ENCODE peak calls at places on chromosomes 13 and 19, in five cellular contexts. One of them, this sample, is unnamed.

GRCh38 chr13:48586591-48587103 is 53.8 kb upstream of the RCBTB2 start:
- DNase-seq in left ventricle myocardium inferior: peak
- DNase-seq in fibroblast of lung: peak
- DNase-seq in neural progenitor cell: no peak
- DNase-seq in HFF-Myc: no peak
- DNase-seq in this sample: no peak

GRCh38 chr13:27421101-27421881 is 3.1 kb upstream of the GTF3A start:
- DNase-seq in neural progenitor cell: no peak
- DNase-seq in left ventricle myocardium inferior: no peak
- DNase-seq in fibroblast of lung: no peak
- DNase-seq in HFF-Myc: no peak
- DNase-seq in this sample: no peak

GRCh38 chr13:91922969-91923592 is 524.7 kb downstream of the GPC5 start:
- DNase-seq in left ventricle myocardium inferior: no peak
- DNase-seq in fibroblast of lung: peak
- DNase-seq in neural progenitor cell: peak
- DNase-seq in HFF-Myc: no peak
- DNase-seq in this sample: no peak

GRCh38 chr19:47022140-47022536 is 2.5 kb downstream of the NPAS1 start:
- DNase-seq in left ventricle myocardium inferior: no peak
- DNase-seq in HFF-Myc: no peak
- DNase-seq in fibroblast of lung: no peak
- DNase-seq in neural progenitor cell: no peak
- DNase-seq in this sample: no peak

GRCh38 chr19:58054792-58055482 is 4.1 kb upstream of the ZNF135 start:
- DNase-seq in HFF-Myc: no peak
- DNase-seq in fibroblast of lung: peak
- DNase-seq in left ventricle myocardium inferior: peak
- DNase-seq in neural progenitor cell: peak
- DNase-seq in this sample: peak

GRCh38 chr19:46637224-46637623 is 1.2 kb upstream of the GNG8 start:
- DNase-seq in left ventricle myocardium inferior: no peak
- DNase-seq in HFF-Myc: no peak
- DNase-seq in fibroblast of lung: no peak
- DNase-seq in neural progenitor cell: no peak
- DNase-seq in this sample: no peak

GRCh38 chr19:5918463-5919079 is 4.5 kb downstream of the CAPS start:
- DNase-seq in fibroblast of lung: no peak
- DNase-seq in HFF-Myc: no peak
- DNase-seq in neural progenitor cell: no peak
- DNase-seq in left ventricle myocardium inferior: no peak
- DNase-seq in this sample: no peak

GRCh38 chr13:75633285-75633684 is 2.8 kb upstream of the LMO7 start:
- DNase-seq in fibroblast of lung: peak
- DNase-seq in left ventricle myocardium inferior: no peak
- DNase-seq in HFF-Myc: peak
- DNase-seq in neural progenitor cell: no peak
- DNase-seq in this sample: peak

GRCh38 chr13:37074703-37075102 is 15.2 kb upstream of the SUPT20H start:
- DNase-seq in fibroblast of lung: peak
- DNase-seq in neural progenitor cell: peak
- DNase-seq in HFF-Myc: no peak
- DNase-seq in left ventricle myocardium inferior: no peak
- DNase-seq in this sample: peak

GRCh38 chr13:73215807-73216206 is 157.0 kb downstream of the KLF5 start:
- DNase-seq in fibroblast of lung: no peak
- DNase-seq in HFF-Myc: no peak
- DNase-seq in left ventricle myocardium inferior: no peak
- DNase-seq in neural progenitor cell: no peak
- DNase-seq in this sample: peak

GRCh38 chr19:49229416-49229815 is 71.8 kb downstream of the TRPM4 start:
- DNase-seq in HFF-Myc: no peak
- DNase-seq in fibroblast of lung: no peak
- DNase-seq in neural progenitor cell: no peak
- DNase-seq in left ventricle myocardium inferior: no peak
- DNase-seq in this sample: no peak

GRCh38 chr13:98454389-98454881 is 122.5 kb downstream of the STK24 start:
- DNase-seq in HFF-Myc: peak
- DNase-seq in fibroblast of lung: peak
- DNase-seq in left ventricle myocardium inferior: no peak
- DNase-seq in neural progenitor cell: no peak
- DNase-seq in this sample: peak

GRCh38 chr13:99823961-99824360 is 147.6 kb downstream of the ZIC5 start:
- DNase-seq in neural progenitor cell: no peak
- DNase-seq in fibroblast of lung: no peak
- DNase-seq in HFF-Myc: no peak
- DNase-seq in left ventricle myocardium inferior: no peak
- DNase-seq in this sample: no peak

GRCh38 chr19:5958074-5958850 is 19.7 kb downstream of the RANBP3 start:
- DNase-seq in left ventricle myocardium inferior: no peak
- DNase-seq in HFF-Myc: no peak
- DNase-seq in fibroblast of lung: no peak
- DNase-seq in neural progenitor cell: no peak
- DNase-seq in this sample: no peak

DNA sequence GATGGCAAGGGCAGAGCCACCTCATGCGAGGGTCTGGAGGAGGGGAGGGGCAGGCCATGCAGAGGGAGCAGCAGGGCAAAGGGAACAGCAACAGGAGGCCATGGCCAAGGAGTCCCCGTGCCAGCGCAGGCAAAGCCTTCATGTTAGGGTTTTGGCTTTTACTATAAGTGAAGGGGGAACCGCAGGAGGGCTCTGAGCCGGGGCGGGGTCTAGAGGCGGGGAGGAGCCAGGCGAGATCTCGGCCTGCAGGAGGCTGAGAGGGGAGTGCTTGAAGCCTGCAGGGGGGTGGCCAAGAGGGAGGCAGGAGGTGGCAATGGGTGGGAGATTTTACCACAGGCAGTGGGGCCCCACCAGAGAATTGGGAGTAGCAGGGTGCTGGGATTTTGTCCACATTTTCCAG is 6.3 kb downstream of the ARHGAP33 start:
- DNase-seq in fibroblast of lung: no peak
- DNase-seq in HFF-Myc: no peak
- DNase-seq in neural progenitor cell: no peak
- DNase-seq in left ventricle myocardium inferior: no peak
- DNase-seq in this sample: no peak
- H3K4me3 ChIP-seq in fibroblast of lung: no peak
- H3K4me3 ChIP-seq in HFF-Myc: no peak
- H3K4me3 ChIP-seq in neural progenitor cell: no peak
- H3K4me3 ChIP-seq in left ventricle myocardium inferior: no peak
- H3K4me3 ChIP-seq in this sample: no peak

GRCh38 chr13:104318121-104318520 is 1251.9 kb upstream of the SLC10A2 start:
- DNase-seq in left ventricle myocardium inferior: no peak
- DNase-seq in fibroblast of lung: peak
- DNase-seq in neural progenitor cell: peak
- DNase-seq in HFF-Myc: no peak
- DNase-seq in this sample: no peak
- TF ChIP-seq CTCF in left ventricle myocardium inferior: peak
- TF ChIP-seq CTCF in fibroblast of lung: peak
- TF ChIP-seq CTCF in neural progenitor cell: peak
- TF ChIP-seq CTCF in HFF-Myc: no peak
- TF ChIP-seq CTCF in this sample: no peak

GRCh38 chr19:54937926-54938325 is 9.4 kb downstream of the NLRP7 start:
- DNase-seq in fibroblast of lung: no peak
- DNase-seq in left ventricle myocardium inferior: no peak
- DNase-seq in neural progenitor cell: no peak
- DNase-seq in HFF-Myc: no peak
- DNase-seq in this sample: no peak
- H3K4me3 ChIP-seq in fibroblast of lung: no peak
- H3K4me3 ChIP-seq in left ventricle myocardium inferior: no peak
- H3K4me3 ChIP-seq in neural progenitor cell: no peak
- H3K4me3 ChIP-seq in HFF-Myc: no peak
- H3K4me3 ChIP-seq in this sample: no peak

DNA sequence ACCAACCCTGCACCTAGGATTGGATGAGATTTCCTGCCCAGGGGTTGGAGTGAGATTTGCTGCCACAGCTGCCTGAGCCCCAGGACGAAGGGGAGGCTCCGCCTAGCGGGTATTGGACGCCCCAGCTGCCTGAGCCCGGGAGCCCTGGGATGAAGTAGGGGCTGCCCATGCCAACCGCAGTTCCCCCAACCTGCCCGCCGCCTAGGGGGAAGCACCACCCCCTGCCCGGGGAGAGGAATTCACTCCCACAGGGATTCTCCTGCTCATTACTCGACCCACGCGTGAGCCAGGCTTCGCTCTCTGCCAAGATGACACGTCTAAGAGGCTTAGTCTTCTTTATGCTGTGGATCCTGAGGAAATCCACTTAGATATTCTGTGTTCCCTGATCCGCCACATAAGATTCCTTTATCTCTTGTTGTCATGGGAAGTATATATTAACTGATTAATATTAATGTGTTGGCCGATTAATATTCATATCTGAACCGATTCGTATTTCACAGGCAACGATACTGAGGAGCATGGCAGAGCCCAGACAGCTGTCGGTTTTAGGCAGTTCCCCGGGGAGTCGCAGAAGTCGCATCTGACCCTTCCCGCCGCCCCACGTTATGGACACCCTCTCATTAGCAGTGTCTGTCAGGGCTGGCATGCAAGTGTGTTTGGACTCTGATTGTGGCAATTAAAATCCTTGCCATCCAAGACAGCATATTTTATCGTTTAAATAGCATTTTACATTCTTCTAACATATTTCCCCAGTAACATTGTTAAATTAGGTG is 44.5 kb upstream of the KCTD15 start:
- DNase-seq in HFF-Myc: no peak
- DNase-seq in left ventricle myocardium inferior: no peak
- DNase-seq in neural progenitor cell: peak
- DNase-seq in fibroblast of lung: no peak
- DNase-seq in this sample: no peak
- TF ChIP-seq CTCF in HFF-Myc: no peak
- TF ChIP-seq CTCF in left ventricle myocardium inferior: no peak
- TF ChIP-seq CTCF in neural progenitor cell: no peak
- TF ChIP-seq CTCF in fibroblast of lung: no peak
- TF ChIP-seq CTCF in this sample: no peak

DNA sequence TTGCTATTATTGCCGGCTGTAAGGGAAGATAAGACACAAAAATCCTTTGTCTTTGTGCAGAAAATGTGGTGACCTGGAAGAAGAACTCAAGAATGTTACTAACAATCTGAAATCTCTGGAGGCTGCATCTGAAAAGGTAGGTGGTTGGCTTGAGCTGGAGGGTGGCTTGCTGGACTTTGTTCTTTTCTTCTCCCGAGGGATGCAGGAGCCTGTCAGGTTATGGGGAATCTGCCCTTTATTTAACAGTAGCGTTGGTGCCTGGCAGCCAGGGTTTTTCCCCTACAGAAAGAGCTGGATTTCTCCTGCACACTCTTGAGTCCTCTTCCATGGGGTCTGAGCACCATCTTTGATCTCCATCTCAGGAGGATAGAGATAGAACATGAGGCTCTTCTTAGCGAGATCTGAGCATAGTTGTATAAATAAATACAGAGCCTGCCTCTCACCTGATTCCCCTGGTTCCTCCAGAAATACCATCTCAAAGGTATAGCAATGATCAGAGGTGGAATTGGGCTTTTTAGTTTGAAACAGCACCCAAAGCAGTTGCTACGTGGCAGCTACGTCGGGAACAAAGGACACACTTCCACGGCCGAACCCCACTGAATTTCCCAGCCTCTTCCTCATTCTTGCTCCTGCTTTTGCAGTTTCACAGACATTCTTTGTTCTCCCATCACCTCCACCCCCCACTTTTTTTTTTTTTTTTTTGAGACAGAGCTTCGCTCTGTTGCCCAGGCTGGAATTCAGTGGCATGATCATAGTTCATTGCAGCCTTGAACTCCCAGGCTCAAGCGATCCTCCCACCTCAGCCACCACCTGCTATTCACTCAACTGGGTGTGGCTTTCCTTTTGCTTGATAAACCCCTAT is 12.9 kb downstream of the TPM4 start:
- DNase-seq in fibroblast of lung: no peak
- DNase-seq in neural progenitor cell: no peak
- DNase-seq in left ventricle myocardium inferior: no peak
- DNase-seq in HFF-Myc: no peak
- DNase-seq in this sample: no peak
- H3K4me3 ChIP-seq in fibroblast of lung: no peak
- H3K4me3 ChIP-seq in neural progenitor cell: no peak
- H3K4me3 ChIP-seq in left ventricle myocardium inferior: no peak
- H3K4me3 ChIP-seq in HFF-Myc: no peak
- H3K4me3 ChIP-seq in this sample: no peak

DNA sequence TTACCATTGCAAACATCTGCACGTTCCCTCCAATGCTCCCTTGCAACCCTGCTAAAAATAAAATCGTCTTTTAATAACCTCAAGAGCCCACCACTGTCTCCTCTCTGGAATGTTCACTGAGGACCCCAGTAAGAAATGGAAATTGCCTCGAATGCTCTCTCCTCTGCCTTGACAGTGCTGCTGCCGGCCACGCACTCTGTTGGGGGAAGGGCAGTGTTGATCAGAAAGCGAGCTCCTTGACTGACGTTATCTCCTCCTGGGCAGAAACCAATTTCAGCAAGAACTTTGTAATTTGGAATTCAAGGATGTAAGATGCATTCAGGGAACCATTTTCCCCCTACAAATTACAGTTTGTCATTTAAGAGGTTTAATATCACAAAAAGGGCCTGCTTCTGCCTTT is 718.5 kb downstream of the UQCRFS1 start:
- DNase-seq in HFF-Myc: no peak
- DNase-seq in neural progenitor cell: peak
- DNase-seq in left ventricle myocardium inferior: no peak
- DNase-seq in fibroblast of lung: no peak
- DNase-seq in this sample: no peak
- TF ChIP-seq CTCF in HFF-Myc: no peak
- TF ChIP-seq CTCF in neural progenitor cell: no peak
- TF ChIP-seq CTCF in left ventricle myocardium inferior: no peak
- TF ChIP-seq CTCF in fibroblast of lung: no peak
- TF ChIP-seq CTCF in this sample: no peak

GRCh38 chr13:40016953-40017660 is 361.6 kb downstream of the COG6 start:
- DNase-seq in HFF-Myc: no peak
- DNase-seq in left ventricle myocardium inferior: no peak
- DNase-seq in neural progenitor cell: no peak
- DNase-seq in fibroblast of lung: no peak
- DNase-seq in this sample: no peak
- H3K4me3 ChIP-seq in HFF-Myc: no peak
- H3K4me3 ChIP-seq in left ventricle myocardium inferior: no peak
- H3K4me3 ChIP-seq in neural progenitor cell: no peak
- H3K4me3 ChIP-seq in fibroblast of lung: no peak
- H3K4me3 ChIP-seq in this sample: no peak

GRCh38 chr19:39264306-39265290 is 3.6 kb upstream of the IFNL2 start:
- DNase-seq in HFF-Myc: no peak
- DNase-seq in left ventricle myocardium inferior: no peak
- DNase-seq in neural progenitor cell: peak
- DNase-seq in fibroblast of lung: no peak
- DNase-seq in this sample: no peak
- TF ChIP-seq CTCF in HFF-Myc: no peak
- TF ChIP-seq CTCF in left ventricle myocardium inferior: no peak
- TF ChIP-seq CTCF in neural progenitor cell: peak
- TF ChIP-seq CTCF in fibroblast of lung: no peak
- TF ChIP-seq CTCF in this sample: no peak

GRCh38 chr19:8512115-8512967 is 1.6 kb downstream of the ZNF414 start:
- DNase-seq in fibroblast of lung: no peak
- DNase-seq in neural progenitor cell: peak
- DNase-seq in left ventricle myocardium inferior: no peak
- DNase-seq in HFF-Myc: no peak
- DNase-seq in this sample: no peak
- H3K4me3 ChIP-seq in fibroblast of lung: no peak
- H3K4me3 ChIP-seq in neural progenitor cell: no peak
- H3K4me3 ChIP-seq in left ventricle myocardium inferior: peak
- H3K4me3 ChIP-seq in HFF-Myc: peak
- H3K4me3 ChIP-seq in this sample: no peak